ENCODE peak calls at places on chromosomes 4 and X, in eight cellular contexts. G is transverse colon; F is endodermal cell; L is CD4-positive, CD25-positive, alpha-beta regulatory T cell; Y is tibial artery; X is IMR-90; I is stomach; P is mesendoderm. O is an unnamed sample. For H3K4me1, the result is how much of the 10 kb centered on the place peaks cover.

GRCh38 chr4:58163172-58163571 is 1053.0 kb upstream of the IGFBP7 start:
- DNase-seq in G (no peak), F (no peak), L (no peak), Y (peak), X (no peak), I (no peak), P (no peak), O (no peak)

GRCh38 chrX:17805120-17805519 is 56.0 kb downstream of the RAI2 start:
- DNase-seq in G (no peak), F (peak), L (no peak), Y (no peak), X (no peak), I (no peak), P (peak), O (no peak)

GRCh38 chr4:156102411-156102810 is 148.7 kb upstream of the CTSO start:
- DNase-seq in G (no peak), F (no peak), L (no peak), Y (no peak), X (no peak), I (no peak), P (no peak), O (no peak)

GRCh38 chr4:125796138-125796537 is 481.4 kb downstream of the FAT4 start:
- DNase-seq in G (no peak), F (no peak), L (no peak), Y (no peak), X (no peak), I (no peak), P (no peak), O (no peak)

GRCh38 chr4:154560824-154561231 is 2.0 kb upstream of the FGB start:
- DNase-seq in G (no peak), F (no peak), L (no peak), Y (no peak), X (peak), I (no peak), P (no peak), O (no peak)

GRCh38 chrX:54419559-54420302 is 20.5 kb upstream of the TSR2 start:
- DNase-seq in G (no peak), F (no peak), L (no peak), Y (no peak), X (no peak), I (no peak), P (no peak), O (no peak)

GRCh38 chr4:69054578-69055200 is 41.6 kb upstream of the UGT2B7 start:
- DNase-seq in G (no peak), F (no peak), L (no peak), Y (no peak), X (peak), I (no peak), P (no peak), O (no peak)

GRCh38 chr4:54908744-54909143 is 216.7 kb downstream of the KDR start:
- DNase-seq in G (no peak), F (no peak), L (no peak), Y (no peak), X (no peak), I (no peak), P (no peak), O (no peak)

GRCh38 chr4:101200561-101200960 is 146.8 kb downstream of the PPP3CA start:
- DNase-seq in G (no peak), F (no peak), L (no peak), Y (no peak), X (peak), I (no peak), P (no peak), O (no peak)

GRCh38 chr4:99087887-99088484 is 602 bp downstream of the ADH5 start:
- DNase-seq in G (peak), F (no peak), L (no peak), Y (peak), X (peak), I (peak), P (peak), O (peak)

GRCh38 chr4:155972098-155972497 is 18.4 kb upstream of the CTSO start:
- DNase-seq in G (no peak), F (peak), L (no peak), Y (no peak), X (peak), I (no peak), P (peak), O (no peak)

GRCh38 chrX:153693216-153694086 is 5.7 kb downstream of the SLC6A8 start:
- DNase-seq in G (no peak), F (no peak), L (no peak), Y (no peak), X (no peak), I (no peak), P (no peak), O (no peak)

GRCh38 chrX:46812445-46812844 is 24.4 kb upstream of the RP2 start:
- DNase-seq in G (no peak), F (no peak), L (no peak), Y (no peak), X (no peak), I (no peak), P (peak), O (no peak)
- H3K4me3 ChIP-seq in G (no peak), F (no peak), L (no peak), Y (no peak), X (no peak), I (no peak), P (no peak), O (no peak)

GRCh38 chr4:80124246-80125211 is 51.5 kb upstream of the ANTXR2 start:
- DNase-seq in G (no peak), F (no peak), L (no peak), Y (no peak), X (no peak), I (no peak), P (no peak), O (no peak)

GRCh38 chr4:80128941-80129340 is 55.9 kb upstream of the ANTXR2 start:
- DNase-seq in G (no peak), F (no peak), L (no peak), Y (no peak), X (no peak), I (no peak), P (peak), O (no peak)

GRCh38 chr4:80126435-80126834 is 53.4 kb upstream of the ANTXR2 start:
- DNase-seq in G (no peak), F (no peak), L (no peak), Y (no peak), X (no peak), I (no peak), P (no peak), O (no peak)

GRCh38 chr4:80127870-80128419 is 54.9 kb upstream of the ANTXR2 start:
- DNase-seq in G (no peak), F (no peak), L (no peak), Y (no peak), X (no peak), I (no peak), P (no peak), O (no peak)

DNA sequence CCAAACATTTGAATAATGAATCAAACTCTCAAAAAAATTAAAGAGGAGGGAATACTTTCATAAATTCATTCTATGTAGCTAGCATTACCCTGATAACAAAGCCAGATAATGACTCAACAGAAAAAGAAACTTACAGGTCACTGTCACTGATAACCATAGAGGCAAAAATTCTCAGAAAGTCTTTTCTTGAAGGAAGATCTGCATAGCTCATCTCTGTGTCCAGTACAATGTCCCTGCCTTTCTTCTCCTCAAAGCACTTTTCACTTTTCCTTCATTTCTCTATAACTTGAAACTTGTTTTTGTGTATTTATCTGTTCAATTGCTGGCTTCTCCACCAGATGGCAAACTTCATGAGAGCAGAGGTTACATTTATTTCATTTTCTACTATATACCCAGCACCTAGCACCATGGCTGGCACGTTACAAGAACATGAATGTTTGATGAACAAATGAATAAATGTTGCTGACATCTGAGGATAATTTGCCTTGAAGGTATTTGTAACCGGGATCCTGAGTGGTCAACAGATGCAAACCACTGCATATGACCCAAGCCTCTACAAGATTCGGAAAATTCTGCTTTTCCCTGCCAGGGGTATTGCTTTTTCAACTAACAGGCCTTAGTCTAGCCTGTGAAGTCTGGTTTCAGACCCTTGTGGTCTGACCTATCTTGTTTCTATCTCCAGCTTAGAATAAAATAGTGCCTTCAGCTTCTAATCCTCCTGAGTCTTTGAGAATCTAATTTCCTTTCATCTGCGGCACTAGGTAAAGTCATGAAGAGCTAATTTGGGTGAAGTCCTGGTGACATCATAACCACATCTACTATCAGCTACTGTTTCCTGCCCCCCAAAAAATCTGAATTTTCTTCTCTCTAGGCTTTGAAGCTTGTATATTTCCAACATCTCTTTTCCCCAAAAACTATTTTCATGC is 52.5 kb upstream of the ANTXR2 start:
- DNase-seq in G (peak), F (peak), L (peak), Y (no peak), X (peak), I (no peak), P (peak), O (no peak)
- H3K4me1 ChIP-seq in G (under half), F (under half), L (under half), Y (under half), X (under half), I (under half), P (under half), O (under half)

DNA sequence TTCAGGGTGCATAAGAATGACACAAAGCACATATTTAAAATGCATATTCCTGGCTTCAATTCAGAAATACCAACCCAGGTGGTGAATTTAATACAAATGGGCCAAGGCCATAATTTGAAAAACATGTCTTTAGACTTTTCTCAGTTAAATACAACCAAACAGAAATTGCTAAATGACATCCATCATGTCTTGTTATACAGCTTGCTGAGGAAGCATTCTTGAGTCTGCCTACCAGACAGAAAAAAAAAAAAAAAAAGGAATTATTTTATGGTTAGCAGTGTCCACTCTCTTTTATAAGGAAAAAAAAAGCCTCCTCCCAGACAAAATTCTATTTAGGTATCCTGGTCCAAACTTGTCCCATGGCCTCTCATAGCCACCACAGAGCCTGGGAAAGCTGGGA is 119.0 kb downstream of the PAPSS1 start:
- DNase-seq in G (no peak), F (no peak), L (no peak), Y (no peak), X (no peak), I (no peak), P (no peak), O (no peak)
- H3K4me3 ChIP-seq in G (no peak), F (no peak), L (no peak), Y (no peak), X (no peak), I (no peak), P (no peak), O (no peak)

GRCh38 chr4:152535903-152536544 is at the start of gene FBXW7:
- DNase-seq in G (peak), F (peak), L (peak), Y (peak), X (peak), I (peak), P (peak), O (peak)
- H3K4me1 ChIP-seq in G (under half), F (under half), L (half or more), Y (under half), X (under half), I (under half), P (under half), O (under half)

GRCh38 chr4:80471701-80472100 is 136.2 kb downstream of the CFAP299 start:
- DNase-seq in G (peak), F (peak), L (no peak), Y (no peak), X (peak), I (peak), P (peak), O (peak)
- H3K4me3 ChIP-seq in G (no peak), F (no peak), L (no peak), Y (no peak), X (peak), I (no peak), P (no peak), O (peak)

GRCh38 chr4:82362565-82362964 is 11.2 kb downstream of the HNRNPD start:
- DNase-seq in G (no peak), F (peak), L (no peak), Y (no peak), X (no peak), I (no peak), P (no peak), O (no peak)
- H3K4me1 ChIP-seq in G (half or more), F (under half), L (half or more), Y (half or more), X (under half), I (half or more), P (under half), O (half or more)

DNA sequence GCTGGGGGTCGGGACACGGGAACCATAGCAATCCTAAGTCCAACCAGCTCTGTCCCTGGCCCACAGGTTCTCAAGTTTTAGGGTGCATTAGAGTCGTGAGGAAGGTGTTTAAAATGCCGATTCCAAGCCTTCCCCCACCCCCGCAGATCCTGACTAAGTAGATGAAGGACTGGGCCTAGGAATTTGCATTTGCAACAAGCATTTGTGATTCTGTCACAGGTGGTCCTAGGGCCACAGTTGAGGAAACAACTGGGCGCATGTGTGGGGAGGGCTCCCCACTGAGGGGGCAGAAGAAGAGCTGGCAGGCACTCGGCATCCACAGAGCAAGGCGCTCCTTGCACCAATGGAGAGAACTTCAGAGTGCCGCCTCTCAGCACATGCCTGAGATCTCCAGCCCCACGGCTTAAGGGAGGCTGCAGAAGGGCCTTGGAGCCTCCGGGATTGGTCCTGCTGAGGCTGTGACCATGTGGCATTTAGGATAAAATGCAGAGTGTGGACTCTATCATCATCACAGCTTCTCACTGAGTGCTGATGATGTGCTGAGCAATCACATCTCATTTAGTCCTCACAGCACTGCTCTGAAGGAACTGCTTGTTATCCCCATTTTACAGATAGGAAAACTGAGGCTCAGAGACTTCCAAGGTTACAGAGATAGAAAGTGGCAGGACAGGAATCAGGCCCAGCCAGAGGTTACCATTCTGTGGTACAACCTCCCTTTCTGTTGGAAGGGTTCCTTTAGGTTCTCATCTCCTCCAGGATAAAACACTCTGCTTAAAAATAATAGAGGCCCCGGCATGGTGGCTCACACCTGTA is 16.7 kb downstream of the SEL1L3 start:
- DNase-seq in G (no peak), F (no peak), L (no peak), Y (no peak), X (no peak), I (no peak), P (no peak), O (no peak)
- H3K4me3 ChIP-seq in G (no peak), F (no peak), L (no peak), Y (no peak), X (no peak), I (no peak), P (no peak), O (no peak)

DNA sequence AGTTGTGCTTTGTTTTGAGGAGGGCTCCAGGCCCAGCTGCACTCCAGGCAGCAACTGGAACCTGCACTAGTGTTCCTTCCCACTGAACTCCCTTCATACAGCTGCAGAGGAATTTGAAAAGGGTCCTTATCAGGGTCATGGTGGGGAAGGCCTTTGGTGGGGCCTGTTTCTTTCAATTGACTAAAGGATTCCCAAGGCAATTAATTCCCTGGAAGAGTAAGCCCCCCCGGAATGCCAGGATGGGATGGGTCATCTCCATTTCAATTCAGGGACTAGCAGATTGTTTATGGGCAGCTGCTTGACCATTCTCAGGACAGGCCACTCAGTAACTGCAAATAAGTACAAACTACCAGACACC is 45.3 kb downstream of the TSC22D3 start:
- DNase-seq in G (no peak), F (no peak), L (no peak), Y (no peak), X (no peak), I (no peak), P (no peak), O (no peak)
- H3K4me1 ChIP-seq in G (under half), F (under half), L (under half), Y (half or more), X (under half), I (half or more), P (under half), O (half or more)

DNA sequence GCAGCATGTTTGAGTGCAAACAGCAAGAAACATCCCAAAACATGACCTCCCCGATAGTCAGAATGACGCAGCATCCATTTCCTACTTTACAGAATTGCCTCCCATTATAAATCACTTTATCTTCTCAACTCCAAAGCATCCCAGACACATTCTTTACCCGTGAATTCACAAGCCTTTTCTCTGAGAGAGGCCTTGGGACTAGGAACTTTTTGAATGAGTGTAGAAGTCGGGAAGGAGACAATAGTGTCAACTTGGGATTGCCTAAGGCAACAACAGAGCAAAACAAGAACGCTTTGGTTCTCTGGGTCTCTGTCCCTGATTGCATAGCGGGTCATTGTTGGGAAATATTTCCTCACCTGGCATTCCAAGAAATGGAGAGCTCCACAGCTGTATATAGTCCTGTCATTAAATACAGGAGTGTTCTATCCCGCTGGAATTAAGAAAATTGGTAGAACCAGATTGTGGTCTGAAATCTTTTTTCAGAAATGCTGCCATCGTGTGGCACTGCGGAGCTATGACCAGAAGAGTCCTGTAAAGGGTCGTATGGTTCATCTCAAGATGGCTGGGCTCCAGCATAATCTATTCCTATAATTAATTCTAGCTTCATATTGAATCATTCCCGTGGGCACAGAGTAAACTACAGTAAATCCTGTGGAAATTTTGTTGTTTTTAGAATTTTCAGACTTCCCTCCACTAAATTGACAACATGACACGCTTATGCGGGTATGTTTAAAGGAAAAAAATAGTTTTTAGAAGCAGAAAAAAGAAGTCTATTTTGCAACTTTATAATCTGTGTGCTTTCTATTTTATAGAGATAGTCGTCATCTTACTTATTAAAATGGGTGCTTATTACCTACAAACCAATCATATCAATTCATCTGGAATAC is 2.0 kb upstream of the SPP1 start:
- DNase-seq in G (peak), F (peak), L (no peak), Y (peak), X (peak), I (peak), P (peak), O (peak)
- H3K4me3 ChIP-seq in G (no peak), F (peak), L (no peak), Y (peak), X (peak), I (no peak), P (no peak), O (peak)

O was measured in lower lobe of right lung.